ENCODE peak calls at places on chromosomes 7 and 10, in ten cellular contexts. A, Z, Q, R, D, J, S, P, I and L are unnamed samples.

GRCh38 chr7:5442757-5443305 is 19.2 kb upstream of the TNRC18 start:
- DNase-seq in I (no peak), Z (no peak), R (no peak), Q (no peak), D (no peak), A (no peak), J (no peak), P (no peak), S (no peak), L (no peak)

GRCh38 chr10:86840498-86840897 is 84.1 kb downstream of the BMPR1A start:
- DNase-seq in P (no peak), Q (no peak), R (no peak), S (no peak), D (no peak), A (no peak), J (no peak), I (no peak), Z (no peak), L (no peak)

GRCh38 chr10:4033341-4033896 is 248.4 kb upstream of the KLF6 start:
- DNase-seq in Q (peak), I (no peak), R (no peak), Z (no peak), A (no peak), S (no peak), P (no peak), J (no peak), D (no peak), L (no peak)

GRCh38 chr7:128242661-128243060 is 1.6 kb downstream of the LEP start:
- DNase-seq in P (no peak), Z (no peak), S (no peak), J (no peak), Q (no peak), R (no peak), I (no peak), D (no peak), A (no peak), L (no peak)

GRCh38 chr10:35237766-35238512 is 98.4 kb upstream of the CCNY start:
- DNase-seq in A (no peak), D (no peak), J (no peak), P (no peak), I (no peak), R (no peak), Q (no peak), S (no peak), Z (no peak), L (no peak)

GRCh38 chr7:30708412-30708811 is 26.2 kb upstream of the CRHR2 start:
- DNase-seq in D (no peak), A (no peak), P (no peak), S (no peak), Z (no peak), J (no peak), R (no peak), Q (no peak), I (no peak), L (no peak)

GRCh38 chr10:66642217-66642616 is 283.6 kb upstream of the LRRTM3 start:
- DNase-seq in I (no peak), D (no peak), R (no peak), A (no peak), S (no peak), Q (peak), P (no peak), Z (peak), J (no peak), L (no peak)

GRCh38 chr7:125848157-125848556 is 918.5 kb upstream of the POT1 start:
- DNase-seq in R (no peak), D (no peak), P (no peak), A (no peak), I (no peak), J (no peak), Q (no peak), S (no peak), Z (no peak), L (no peak)

GRCh38 chr10:118662228-118663035 is 67.0 kb upstream of the PRLHR start:
- DNase-seq in I (no peak), R (peak), S (peak), P (no peak), Z (peak), J (no peak), A (no peak), Q (peak), D (no peak), L (no peak)

GRCh38 chr10:130686680-130687300 is 550.6 kb downstream of the GLRX3 start:
- DNase-seq in I (no peak), S (no peak), D (no peak), R (no peak), A (no peak), Z (peak), Q (peak), P (no peak), J (no peak), L (no peak)

GRCh38 chr10:6056411-6057135 is 5.6 kb downstream of the IL2RA start:
- DNase-seq in Q (no peak), J (no peak), Z (no peak), S (no peak), R (no peak), A (no peak), P (no peak), D (no peak), I (no peak), L (no peak)

GRCh38 chr10:102358717-102359382 is 36.7 kb upstream of the NFKB2 start:
- DNase-seq in P (no peak), S (no peak), Z (no peak), R (no peak), J (no peak), I (no peak), D (no peak), A (no peak), Q (no peak), L (no peak)

GRCh38 chr7:137007001-137007725 is 138.7 kb downstream of the CHRM2 start:
- DNase-seq in P (no peak), Q (peak), R (no peak), S (peak), A (no peak), I (no peak), J (no peak), D (no peak), Z (peak), L (no peak)

GRCh38 chr10:57890691-57891090 is 377.0 kb downstream of the IPMK start:
- DNase-seq in Q (no peak), S (no peak), J (no peak), Z (no peak), R (no peak), I (no peak), D (no peak), P (no peak), A (no peak), L (no peak)

GRCh38 chr10:47047127-47047504 is 135.9 kb downstream of the PTPN20 start:
- DNase-seq in J (no peak), Q (no peak), I (no peak), P (no peak), R (no peak), A (no peak), Z (no peak), D (no peak), S (no peak), L (no peak)

GRCh38 chr7:142854505-142855400 is at the start of gene EPHB6:
- DNase-seq in J (peak), A (no peak), R (peak), Z (peak), Q (peak), D (peak), P (no peak), I (no peak), S (peak), L (peak)

GRCh38 chr10:63720072-63720537 is 198.9 kb downstream of the REEP3 start:
- DNase-seq in D (no peak), Z (peak), S (peak), Q (peak), R (peak), A (peak), P (no peak), I (no peak), J (peak), L (peak)

GRCh38 chr7:46178685-46179084 is 257.6 kb upstream of the IGFBP3 start:
- DNase-seq in P (no peak), R (no peak), Z (peak), S (peak), Q (peak), A (no peak), D (no peak), J (no peak), I (no peak), L (no peak)

GRCh38 chr7:126881315-126881714 is 371.4 kb downstream of the GRM8 start:
- DNase-seq in S (no peak), J (no peak), Q (no peak), I (no peak), R (no peak), Z (no peak), A (no peak), P (no peak), D (no peak), L (no peak)

GRCh38 chr7:150753826-150754603 is 16.8 kb downstream of the GIMAP5 start:
- DNase-seq in P (no peak), I (no peak), D (no peak), S (peak), A (peak), Z (peak), J (no peak), R (no peak), Q (peak), L (peak)

GRCh38 chr10:95388539-95388938 is 97.7 kb upstream of the PDLIM1 start:
- DNase-seq in D (no peak), J (no peak), I (no peak), S (no peak), Q (peak), R (no peak), P (no peak), Z (no peak), A (no peak), L (peak)

GRCh38 chr10:49280001-49280408 is 19.0 kb upstream of the C10orf71 start:
- DNase-seq in Q (peak), Z (peak), A (no peak), S (peak), I (no peak), P (no peak), D (no peak), R (no peak), J (no peak), L (no peak)

GRCh38 chr10:87771871-87772500 is 46.0 kb downstream of the ATAD1 start:
- DNase-seq in P (no peak), S (peak), R (peak), J (no peak), A (peak), Z (peak), I (no peak), Q (peak), D (no peak), L (peak)

GRCh38 chr10:133400624-133401424 is 6.9 kb downstream of the MTG1 start:
- DNase-seq in P (no peak), Q (no peak), D (no peak), S (no peak), Z (no peak), R (no peak), J (no peak), A (no peak), I (no peak), L (no peak)

GRCh38 chr7:128398016-128398840 is 11.6 kb downstream of the IMPDH1 start:
- DNase-seq in J (no peak), D (peak), I (no peak), A (peak), R (no peak), P (no peak), Z (peak), S (peak), Q (peak), L (peak)

GRCh38 chr10:93697207-93697606 is 5.2 kb downstream of the FRA10AC1 start:
- DNase-seq in Z (no peak), P (no peak), A (no peak), R (no peak), D (no peak), I (no peak), S (no peak), Q (no peak), J (no peak), L (no peak)

GRCh38 chr7:115009736-115010435 is 88.0 kb downstream of the MDFIC start:
- DNase-seq in J (no peak), A (no peak), P (no peak), Q (no peak), I (no peak), R (no peak), D (no peak), S (peak), Z (no peak), L (peak)

GRCh38 chr10:8061274-8062211 is 7.1 kb downstream of the GATA3 start:
- DNase-seq in P (no peak), Q (peak), S (no peak), Z (no peak), A (no peak), I (no peak), J (no peak), D (peak), R (peak), L (no peak)

GRCh38 chr10:124323145-124323725 is 95.5 kb downstream of the OAT start:
- DNase-seq in A (no peak), S (peak), I (no peak), J (no peak), R (no peak), P (no peak), Q (peak), Z (peak), D (no peak), L (no peak)

GRCh38 chr7:44307301-44307900 is 18.0 kb downstream of the CAMK2B start:
- DNase-seq in P (no peak), D (no peak), Z (peak), Q (peak), A (no peak), J (no peak), S (peak), R (no peak), I (peak), L (no peak)

GRCh38 chr10:97505152-97505551 is 6.4 kb downstream of the UBTD1 start:
- DNase-seq in S (no peak), J (no peak), R (no peak), I (no peak), Z (no peak), A (no peak), P (no peak), D (no peak), Q (no peak), L (no peak)

GRCh38 chr7:11232462-11232861 is 258.8 kb downstream of the PHF14 start:
- DNase-seq in Z (peak), R (no peak), A (no peak), Q (peak), D (no peak), I (no peak), J (no peak), S (no peak), P (no peak), L (no peak)

GRCh38 chr10:23362879-23363787 is 18.5 kb upstream of the C10orf67 start:
- DNase-seq in Q (no peak), J (peak), R (peak), P (no peak), I (no peak), S (no peak), A (no peak), Z (no peak), D (no peak), L (no peak)

GRCh38 chr7:28890137-28890536 is 68.0 kb downstream of the TRIL start:
- DNase-seq in D (no peak), Q (no peak), S (no peak), J (no peak), P (no peak), I (no peak), Z (no peak), A (no peak), R (no peak), L (no peak)

GRCh38 chr7:134902058-134902457 is 84.2 kb upstream of the AGBL3 start:
- DNase-seq in Z (no peak), R (no peak), A (no peak), J (no peak), I (no peak), P (no peak), D (no peak), Q (no peak), S (no peak), L (no peak)

GRCh38 chr7:83465643-83466042 is 183.3 kb downstream of the SEMA3E start:
- DNase-seq in I (no peak), Z (no peak), D (no peak), P (no peak), S (no peak), J (no peak), R (no peak), A (no peak), Q (no peak), L (no peak)

GRCh38 chr7:37853468-37853867 is 5.1 kb downstream of the NME8 start:
- DNase-seq in S (peak), R (no peak), Z (peak), Q (peak), J (no peak), I (no peak), P (no peak), D (no peak), A (no peak), L (no peak)

GRCh38 chr7:22557167-22557566 is 57.2 kb upstream of the STEAP1B start:
- DNase-seq in S (no peak), Z (no peak), J (no peak), Q (no peak), P (no peak), I (peak), A (no peak), D (no peak), R (no peak), L (no peak)